ENCODE peak calls at places on chromosome 13, in four cellular contexts. I, S, R and N are unnamed samples.

GRCh38 chr13:39159393-39159792 is 121.1 kb downstream of the NHLRC3 start:
- DNase-seq in S (no peak), I (no peak), R (no peak), N (no peak)

GRCh38 chr13:96998071-96998470 is 3.8 kb upstream of the OXGR1 start:
- DNase-seq in I (no peak), R (no peak), S (no peak), N (no peak)

GRCh38 chr13:66886248-66886647 is 343.9 kb downstream of the PCDH9 start:
- DNase-seq in I (peak), S (peak), R (no peak), N (no peak)

GRCh38 chr13:42495256-42495655 is 78.7 kb upstream of the TNFSF11 start:
- DNase-seq in S (no peak), I (no peak), R (no peak), N (no peak)

GRCh38 chr13:110450016-110450900 is 111.3 kb downstream of the RAB20 start:
- DNase-seq in R (no peak), S (no peak), I (no peak), N (no peak)

GRCh38 chr13:105914637-105915036 is 620.8 kb downstream of the EFNB2 start:
- DNase-seq in S (peak), I (no peak), R (no peak), N (peak)

GRCh38 chr13:95233026-95233635 is 68.1 kb downstream of the ABCC4 start:
- DNase-seq in R (no peak), S (no peak), I (no peak), N (no peak)

GRCh38 chr13:44853641-44854040 is 135.6 kb downstream of the NUFIP1 start:
- DNase-seq in I (no peak), R (no peak), S (no peak), N (no peak)

GRCh38 chr13:54226866-54227265 is 1198.3 kb downstream of the OLFM4 start:
- DNase-seq in R (no peak), I (no peak), S (no peak), N (no peak)

GRCh38 chr13:110390572-110390971 is 83.5 kb downstream of the COL4A2 start:
- DNase-seq in I (no peak), R (no peak), S (no peak), N (peak)

GRCh38 chr13:39600766-39601165 is 2.2 kb downstream of the LHFPL6 start:
- DNase-seq in R (no peak), I (peak), S (no peak), N (peak)

GRCh38 chr13:51590231-51590630 is 6.0 kb downstream of the WDFY2 start:
- DNase-seq in I (no peak), R (no peak), S (no peak), N (no peak)

GRCh38 chr13:80605743-80606142 is 264.8 kb upstream of the SPRY2 start:
- DNase-seq in R (no peak), I (no peak), S (no peak), N (no peak)

GRCh38 chr13:50123862-50124535 is 108.8 kb downstream of the KCNRG start:
- DNase-seq in I (peak), S (peak), R (peak), N (peak)

GRCh38 chr13:114074671-114075315 is 57.6 kb downstream of the RASA3 start:
- DNase-seq in I (no peak), S (no peak), R (no peak), N (no peak)

GRCh38 chr13:92012787-92013186 is 614.4 kb downstream of the GPC5 start:
- DNase-seq in R (no peak), I (no peak), S (no peak), N (no peak)

GRCh38 chr13:89695343-89696257 is 1651.9 kb upstream of the MIR17HG start:
- DNase-seq in R (peak), I (peak), S (peak), N (peak)

GRCh38 chr13:90154311-90154960 is 1193.1 kb upstream of the MIR17HG start:
- DNase-seq in R (no peak), I (no peak), S (no peak), N (no peak)

GRCh38 chr13:97068964-97069815 is 74.9 kb upstream of the OXGR1 start:
- DNase-seq in R (no peak), I (no peak), S (no peak), N (no peak)

GRCh38 chr13:114115191-114115671 is 17.2 kb downstream of the RASA3 start:
- DNase-seq in I (no peak), R (peak), S (no peak), N (peak)

GRCh38 chr13:21637296-21637695 is 33.3 kb upstream of the MICU2 start:
- DNase-seq in R (peak), I (peak), S (no peak), N (peak)

GRCh38 chr13:39111145-39111544 is 72.9 kb downstream of the NHLRC3 start:
- DNase-seq in R (no peak), S (peak), I (no peak), N (no peak)

GRCh38 chr13:48431987-48432615 is 19.2 kb upstream of the LPAR6 start:
- DNase-seq in R (no peak), S (no peak), I (no peak), N (peak)

GRCh38 chr13:49869514-49869913 is 66.6 kb downstream of the SPRYD7 start:
- DNase-seq in S (peak), R (no peak), I (peak), N (peak)

GRCh38 chr13:104796581-104796980 is 1730.4 kb upstream of the SLC10A2 start:
- DNase-seq in I (no peak), R (no peak), S (no peak), N (peak)

GRCh38 chr13:32829676-32830091 is 186.5 kb upstream of the KL start:
- DNase-seq in S (no peak), R (no peak), I (no peak), N (peak)
- TF ChIP-seq CTCF in S (no peak), R (no peak), I (no peak), N (no peak)

GRCh38 chr13:76297331-76297730 is 588.9 kb downstream of the KCTD12 start:
- DNase-seq in S (no peak), I (no peak), R (no peak), N (no peak)

GRCh38 chr13:76293346-76293745 is 592.9 kb downstream of the KCTD12 start:
- DNase-seq in S (no peak), I (no peak), R (no peak), N (peak)

GRCh38 chr13:76300688-76301087 is 585.5 kb downstream of the KCTD12 start:
- DNase-seq in I (no peak), R (no peak), S (no peak), N (no peak)

GRCh38 chr13:76293751-76294150 is 592.5 kb downstream of the KCTD12 start:
- DNase-seq in R (no peak), I (no peak), S (no peak), N (peak)

GRCh38 chr13:76296751-76297150 is 589.5 kb downstream of the KCTD12 start:
- DNase-seq in S (no peak), I (no peak), R (no peak), N (no peak)
- H3K4me3 ChIP-seq in S (no peak), I (no peak), R (no peak), N (no peak)

DNA sequence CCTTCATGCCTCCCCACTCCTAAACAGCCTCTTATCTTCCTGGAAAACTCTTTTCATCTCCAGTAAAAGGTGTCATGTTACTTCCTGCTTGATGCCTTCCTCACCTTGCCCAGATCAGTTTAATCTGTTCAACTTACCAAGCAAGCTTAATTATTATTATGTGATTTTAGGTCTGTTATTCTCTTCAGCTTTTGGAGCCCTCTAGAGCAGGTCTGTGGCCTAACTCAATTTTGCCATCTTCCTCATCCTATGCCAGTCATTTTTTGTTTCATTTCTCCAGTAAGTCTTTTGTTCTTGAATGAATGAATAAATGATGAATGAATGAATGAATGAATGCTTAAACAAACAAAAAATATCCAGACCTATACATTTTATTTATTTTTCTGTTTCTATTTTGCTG is 528.3 kb downstream of the DCT start:
- DNase-seq in R (no peak), I (peak), S (no peak), N (peak)
- TF ChIP-seq CTCF in R (no peak), I (peak), S (peak), N (peak)

DNA sequence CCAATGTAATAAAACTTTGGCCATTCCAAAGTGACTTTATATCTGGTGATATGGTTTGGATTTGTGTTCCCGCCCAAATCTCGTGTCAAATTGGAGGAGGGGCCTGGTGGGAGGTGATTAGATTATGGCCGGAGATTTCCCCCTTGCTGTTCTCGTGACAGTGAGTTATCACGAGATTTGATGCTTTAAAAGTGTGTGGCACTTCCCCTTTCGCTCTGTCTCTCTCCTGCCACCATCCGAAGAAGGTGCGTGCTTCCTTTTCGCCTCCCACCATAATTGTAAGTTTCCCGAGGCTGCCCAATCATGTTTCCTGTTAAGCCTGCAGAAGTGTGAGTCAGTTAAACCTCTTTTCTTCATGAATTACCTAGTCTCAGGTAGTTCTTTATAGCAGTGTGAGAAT is 9.3 kb upstream of the NALCN start:
- DNase-seq in I (no peak), S (no peak), R (no peak), N (no peak)
- H3K4me3 ChIP-seq in I (no peak), S (no peak), R (no peak), N (no peak)